ENCODE peak calls at places on chromosomes 4 and X, in six cellular contexts. P is right lobe of liver, U is GM13976, G is OCI-LY7, H is fibroblast of mammary gland, C is progenitor cell of endocrine pancreas. F is an unnamed sample.

GRCh38 chr4:41212221-41213203 is 1.8 kb downstream of the APBB2 start:
- DNase-seq in P (no peak), U (peak), C (no peak), H (peak), G (peak), F (no peak)

GRCh38 chr4:80103615-80104014 is 30.6 kb upstream of the ANTXR2 start:
- DNase-seq in H (no peak), C (no peak), G (no peak), U (no peak), P (no peak), F (no peak)

GRCh38 chr4:185849543-185850185 is 37.7 kb upstream of the SORBS2 start:
- DNase-seq in P (no peak), G (no peak), U (no peak), C (no peak), H (peak), F (no peak)

GRCh38 chr4:140856692-140857091 is 100.5 kb upstream of the TBC1D9 start:
- DNase-seq in C (no peak), P (no peak), G (no peak), U (no peak), H (peak), F (no peak)

GRCh38 chrX:138748480-138748879 is 37.0 kb upstream of the FGF13 start:
- DNase-seq in C (no peak), P (no peak), G (peak), H (peak), U (no peak), F (no peak)

GRCh38 chrX:150844016-150844415 is 54.5 kb downstream of the CD99L2 start:
- DNase-seq in U (no peak), P (no peak), H (no peak), G (no peak), C (no peak), F (no peak)

GRCh38 chr4:54233697-54234496 is 4.8 kb downstream of the PDGFRA start:
- DNase-seq in C (peak), H (peak), U (peak), P (peak), G (peak), F (no peak)

GRCh38 chrX:32045149-32045548 is 973.3 kb upstream of the FTHL17 start:
- DNase-seq in C (no peak), P (no peak), U (no peak), H (no peak), G (no peak), F (no peak)

GRCh38 chr4:2862528-2862927 is 18.9 kb downstream of the ADD1 start:
- DNase-seq in G (no peak), C (no peak), U (no peak), P (no peak), H (peak), F (no peak)

GRCh38 chrX:13653022-13653693 is at the start of gene TCEANC:
- DNase-seq in H (peak), G (peak), U (peak), P (peak), C (peak), F (peak)

GRCh38 chr4:151207186-151207585 is 69.8 kb upstream of the PRSS48 start:
- DNase-seq in H (no peak), U (no peak), C (no peak), P (no peak), G (no peak), F (no peak)

GRCh38 chr4:118280501-118281218 is 72.1 kb downstream of the PRSS12 start:
- DNase-seq in G (peak), H (peak), C (no peak), U (no peak), P (no peak), F (no peak)

GRCh38 chr4:27916432-27917184 is 1056.0 kb downstream of the STIM2 start:
- DNase-seq in P (no peak), G (no peak), C (no peak), H (no peak), U (no peak), F (no peak)

GRCh38 chr4:31045724-31046318 is 325.7 kb downstream of the PCDH7 start:
- DNase-seq in P (no peak), C (no peak), G (peak), U (no peak), H (peak), F (no peak)

GRCh38 chrX:40383969-40384368 is 196.8 kb upstream of the ATP6AP2 start:
- DNase-seq in C (no peak), P (no peak), U (no peak), G (no peak), H (no peak), F (no peak)

GRCh38 chr4:145177906-145178538 is 2.4 kb downstream of the OTUD4 start:
- DNase-seq in H (peak), G (peak), P (no peak), U (no peak), C (no peak), F (no peak)

GRCh38 chrX:83469551-83469950 is 38.5 kb upstream of the POU3F4 start:
- DNase-seq in P (no peak), G (peak), C (no peak), U (peak), H (peak), F (peak)

GRCh38 chr4:55175779-55176231 is 50.4 kb upstream of the KDR start:
- DNase-seq in G (no peak), U (no peak), H (peak), C (no peak), P (no peak), F (no peak)

GRCh38 chrX:810186-810585 is 179.6 kb downstream of the SHOX start:
- DNase-seq in P (no peak), U (no peak), C (no peak), H (no peak), G (no peak), F (no peak)

GRCh38 chr4:15557806-15558550 is 88.3 kb downstream of the CC2D2A start:
- DNase-seq in P (no peak), C (no peak), H (no peak), U (no peak), G (no peak), F (no peak)

GRCh38 chr4:16227462-16227868 is 1.2 kb upstream of the TAPT1 start:
- DNase-seq in C (peak), H (peak), G (peak), P (peak), U (no peak), F (no peak)

GRCh38 chrX:85111347-85111746 is 107.7 kb downstream of the APOOL start:
- DNase-seq in G (peak), P (no peak), C (no peak), H (peak), U (no peak), F (no peak)

GRCh38 chrX:54180403-54180802 is 2.7 kb downstream of the FAM120C start:
- DNase-seq in G (no peak), C (no peak), H (peak), U (no peak), P (no peak), F (no peak)

GRCh38 chr4:122980860-122981259 is 58.5 kb upstream of the NUDT6 start:
- DNase-seq in C (no peak), P (no peak), U (no peak), H (peak), G (no peak), F (no peak)

GRCh38 chr4:188819243-188819642 is 680.0 kb downstream of the TRIML1 start:
- DNase-seq in C (no peak), P (no peak), G (no peak), H (peak), U (no peak), F (no peak)

GRCh38 chr4:178311992-178312391 is 869.8 kb upstream of the AGA start:
- DNase-seq in U (no peak), P (no peak), C (no peak), H (no peak), G (no peak), F (no peak)

GRCh38 chr4:23828779-23829178 is 61.1 kb downstream of the PPARGC1A start:
- DNase-seq in C (no peak), G (no peak), P (no peak), U (no peak), H (no peak), F (no peak)

GRCh38 chrX:14697453-14697852 is 168.1 kb downstream of the GLRA2 start:
- DNase-seq in P (no peak), H (peak), G (peak), C (no peak), U (peak), F (no peak)

GRCh38 chrX:53716328-53717088 is 30.0 kb upstream of the HUWE1 start:
- DNase-seq in P (no peak), U (no peak), H (peak), C (no peak), G (peak), F (no peak)

GRCh38 chr4:18394656-18395055 is 373.1 kb upstream of the LCORL start:
- DNase-seq in C (no peak), U (no peak), P (no peak), G (no peak), H (no peak), F (no peak)

GRCh38 chrX:35380808-35381700 is 417.1 kb upstream of the MAGEB16 start:
- DNase-seq in C (no peak), G (peak), P (no peak), U (peak), H (peak), F (no peak)

GRCh38 chrX:136130931-136131843 is 16.1 kb upstream of the FHL1 start:
- DNase-seq in U (no peak), G (peak), H (peak), C (no peak), P (no peak), F (no peak)

GRCh38 chrX:94645727-94646126 is 971.7 kb downstream of the FAM133A start:
- DNase-seq in C (no peak), H (no peak), G (no peak), P (no peak), U (no peak), F (no peak)

GRCh38 chrX:3532571-3532970 is 180.9 kb downstream of the PRKX start:
- DNase-seq in C (no peak), G (no peak), H (no peak), P (no peak), U (no peak), F (no peak)

GRCh38 chrX:72060196-72060974 is 71.3 kb downstream of the RTL5 start:
- DNase-seq in P (no peak), U (no peak), G (no peak), C (no peak), H (no peak), F (no peak)

GRCh38 chrX:9700555-9700954 is 65.1 kb downstream of the GPR143 start:
- DNase-seq in H (no peak), C (no peak), G (no peak), P (no peak), U (no peak), F (no peak)

GRCh38 chr4:125314676-125315570 is at the start of gene FAT4:
- DNase-seq in U (peak), H (peak), P (peak), C (peak), G (no peak), F (no peak)

GRCh38 chr4:125316391-125316780 is 1.6 kb downstream of the FAT4 start:
- DNase-seq in G (no peak), H (no peak), C (peak), U (peak), P (peak), F (no peak)

GRCh38 chr4:125315571-125316390 is 1.0 kb downstream of the FAT4 start:
- DNase-seq in H (peak), C (peak), U (peak), P (peak), G (no peak), F (no peak)

GRCh38 chr4:125317526-125317880 is 2.7 kb downstream of the FAT4 start:
- DNase-seq in G (no peak), U (peak), P (no peak), C (peak), H (peak), F (no peak)

GRCh38 chr4:125316781-125317525 is 2.2 kb downstream of the FAT4 start:
- DNase-seq in P (peak), C (peak), H (peak), U (peak), G (no peak), F (no peak)
- TF ChIP-seq CTCF in P (peak), C (peak), H (peak), U (no peak), G (no peak), F (peak)

DNA sequence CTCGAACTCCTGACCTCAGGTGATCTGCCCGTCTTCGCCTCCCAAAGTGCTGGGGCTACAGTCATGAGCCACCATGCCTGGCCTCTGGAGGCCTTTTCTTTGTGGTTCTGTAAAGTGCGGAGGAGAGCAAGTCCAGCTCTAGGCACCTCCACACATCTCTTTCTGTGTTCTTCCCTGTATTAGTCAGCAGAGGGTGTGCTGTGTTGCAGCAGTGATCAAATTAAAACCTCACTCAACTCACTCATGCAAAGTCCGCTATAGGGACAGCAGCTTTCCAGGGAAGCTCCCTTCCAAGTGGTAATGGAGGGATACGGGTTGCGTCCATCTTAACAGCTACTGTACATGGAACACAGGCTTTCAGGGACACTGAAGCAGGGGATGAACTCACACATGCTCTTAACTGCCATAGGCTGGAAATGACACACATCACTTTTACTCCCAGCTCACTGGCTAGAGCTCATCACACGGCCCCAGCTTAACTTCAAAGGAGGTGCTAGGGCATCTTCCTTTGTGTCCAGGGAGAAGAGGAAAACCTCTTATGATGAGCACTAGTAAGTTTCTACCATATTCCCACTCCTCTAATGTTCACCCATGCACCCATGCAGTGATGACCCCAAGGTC is 36.0 kb upstream of the CCNG2 start:
- DNase-seq in H (peak), U (peak), P (no peak), C (no peak), G (no peak), F (no peak)
- TF ChIP-seq CTCF in H (peak), U (peak), P (no peak), C (no peak), G (peak), F (no peak)

GRCh38 chrX:153734871-153735270 is 10.2 kb downstream of the ABCD1 start:
- DNase-seq in G (no peak), U (no peak), P (no peak), H (no peak), C (no peak), F (no peak)

GRCh38 chrX:153733651-153734240 is 9.1 kb downstream of the ABCD1 start:
- DNase-seq in C (no peak), G (no peak), P (no peak), U (no peak), H (no peak), F (no peak)

GRCh38 chrX:153731117-153731844 is 6.6 kb downstream of the ABCD1 start:
- DNase-seq in P (no peak), H (peak), G (no peak), C (no peak), U (no peak), F (no peak)

GRCh38 chrX:153731845-153732215 is 7.2 kb downstream of the ABCD1 start:
- DNase-seq in U (no peak), C (no peak), H (no peak), G (no peak), P (no peak), F (no peak)

GRCh38 chrX:153732406-153732805 is 7.8 kb downstream of the ABCD1 start:
- DNase-seq in H (no peak), P (no peak), C (no peak), U (no peak), G (no peak), F (no peak)
- TF ChIP-seq CTCF in H (no peak), P (no peak), C (no peak), U (no peak), G (no peak), F (no peak)

GRCh38 chr4:158209825-158210807 is at the start of gene TMEM144:
- DNase-seq in H (peak), U (peak), G (no peak), C (peak), P (peak), F (no peak)
- TF ChIP-seq CTCF in H (no peak), U (no peak), G (no peak), C (no peak), P (no peak), F (no peak)

GRCh38 chr4:142917678-142918077 is 71.6 kb upstream of the INPP4B start:
- DNase-seq in U (no peak), P (no peak), H (no peak), C (no peak), G (no peak), F (no peak)
- TF ChIP-seq CTCF in U (no peak), P (no peak), H (no peak), C (no peak), G (no peak), F (no peak)

GRCh38 chr4:134132086-134132783 is 69.4 kb downstream of the PABPC4L start:
- DNase-seq in H (no peak), G (no peak), U (no peak), C (no peak), P (no peak), F (no peak)
- TF ChIP-seq CTCF in H (no peak), G (no peak), U (no peak), C (peak), P (no peak), F (no peak)

DNA sequence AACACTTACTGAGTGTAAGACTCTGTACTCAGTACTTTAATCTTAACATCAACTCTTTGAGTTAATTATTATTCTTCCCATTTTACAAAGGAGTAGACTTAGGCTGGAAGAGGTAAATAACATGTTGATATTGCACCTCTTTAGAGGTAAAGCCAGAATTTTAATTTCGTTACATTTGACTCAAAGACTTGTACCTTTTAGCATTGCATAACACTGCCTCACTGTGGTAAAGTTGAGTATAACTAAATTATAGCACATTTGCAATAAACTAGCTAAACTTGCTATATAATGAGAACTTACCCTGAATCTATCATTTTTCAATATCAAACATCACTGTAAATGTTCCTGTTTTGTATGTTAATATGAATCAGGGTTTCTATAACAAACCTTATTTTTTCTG is 218.5 kb downstream of the PRR32 start:
- DNase-seq in U (no peak), P (no peak), C (no peak), G (no peak), H (no peak), F (no peak)
- TF ChIP-seq CTCF in U (no peak), P (peak), C (peak), G (peak), H (no peak), F (no peak)

GRCh38 chr4:87911252-87911774 is 64.2 kb upstream of the SPP1 start:
- DNase-seq in G (no peak), C (no peak), H (no peak), P (no peak), U (no peak), F (no peak)
- TF ChIP-seq CTCF in G (no peak), C (no peak), H (no peak), P (no peak), U (no peak), F (no peak)